ENCODE peak calls at places on chromosomes 3 and 15, in eight cellular contexts. I, V, O, T, R, U, H and N are unnamed samples.

GRCh38 chr15:68210409-68210756 is 5.3 kb upstream of the CALML4 start:
- DNase-seq in I (no peak), V (no peak), O (no peak), T (no peak), R (no peak), U (no peak), H (peak), N (no peak)

GRCh38 chr3:172186607-172187006 is 147.2 kb downstream of the FNDC3B start:
- DNase-seq in I (no peak), V (no peak), O (no peak), T (no peak), R (no peak), U (no peak), H (no peak), N (no peak)

GRCh38 chr3:157088506-157089454 is 71.2 kb downstream of the CCNL1 start:
- DNase-seq in I (peak), V (peak), O (peak), T (peak), R (peak), U (peak), H (peak), N (peak)

GRCh38 chr3:25889132-25889917 is 99.4 kb downstream of the OXSM start:
- DNase-seq in I (no peak), V (no peak), O (no peak), T (no peak), R (no peak), U (no peak), H (no peak), N (no peak)

GRCh38 chr15:67085818-67086649 is 20.6 kb downstream of the SMAD3 start:
- DNase-seq in I (no peak), V (peak), O (no peak), T (no peak), R (no peak), U (peak), H (no peak), N (peak)

GRCh38 chr15:31461911-31462480 is 135.4 kb downstream of the KLF13 start:
- DNase-seq in I (no peak), V (no peak), O (peak), T (no peak), R (peak), U (no peak), H (peak), N (peak)

GRCh38 chr3:129549006-129549800 is 6.2 kb downstream of the H1-8 start:
- DNase-seq in I (no peak), V (no peak), O (no peak), T (no peak), R (no peak), U (peak), H (no peak), N (no peak)

GRCh38 chr15:68439506-68439905 is 7.5 kb upstream of the ITGA11 start:
- DNase-seq in I (peak), V (no peak), O (peak), T (peak), R (no peak), U (no peak), H (peak), N (no peak)

GRCh38 chr15:69908060-69908459 is 189.7 kb downstream of the TLE3 start:
- DNase-seq in I (no peak), V (no peak), O (no peak), T (no peak), R (no peak), U (no peak), H (no peak), N (no peak)

GRCh38 chr3:192033246-192033645 is 572.3 kb downstream of the PYDC2 start:
- DNase-seq in I (no peak), V (no peak), O (no peak), T (no peak), R (no peak), U (no peak), H (no peak), N (no peak)

GRCh38 chr3:143627336-143627735 is 220.9 kb downstream of the SLC9A9 start:
- DNase-seq in I (no peak), V (no peak), O (no peak), T (no peak), R (no peak), U (peak), H (no peak), N (no peak)

GRCh38 chr3:100634493-100635272 is 25.3 kb downstream of the ADGRG7 start:
- DNase-seq in I (peak), V (peak), O (no peak), T (no peak), R (peak), U (peak), H (no peak), N (peak)

GRCh38 chr3:174873832-174874231 is 14.7 kb downstream of the NAALADL2 start:
- DNase-seq in I (no peak), V (no peak), O (no peak), T (no peak), R (no peak), U (no peak), H (no peak), N (no peak)

GRCh38 chr3:86995537-86995936 is 4.6 kb upstream of the VGLL3 start:
- DNase-seq in I (no peak), V (peak), O (no peak), T (no peak), R (no peak), U (peak), H (no peak), N (no peak)

GRCh38 chr3:63872135-63872924 is 8.7 kb downstream of the ATXN7 start:
- DNase-seq in I (no peak), V (peak), O (no peak), T (no peak), R (no peak), U (peak), H (no peak), N (no peak)

GRCh38 chr3:154969366-154969765 is 110.8 kb upstream of the MME start:
- DNase-seq in I (no peak), V (peak), O (no peak), T (no peak), R (no peak), U (peak), H (no peak), N (no peak)

GRCh38 chr15:68228143-68228970 is 1.2 kb downstream of the CLN6 start:
- DNase-seq in I (no peak), V (peak), O (no peak), T (no peak), R (peak), U (peak), H (no peak), N (peak)

GRCh38 chr3:170637321-170637720 is 51.4 kb upstream of the SLC7A14 start:
- DNase-seq in I (no peak), V (no peak), O (no peak), T (no peak), R (no peak), U (no peak), H (no peak), N (no peak)

GRCh38 chr3:60609446-60609845 is 641.8 kb downstream of the FHIT start:
- DNase-seq in I (no peak), V (no peak), O (no peak), T (no peak), R (no peak), U (no peak), H (peak), N (no peak)

GRCh38 chr3:111923821-111924220 is 55.0 kb upstream of the ABHD10 start:
- DNase-seq in I (no peak), V (no peak), O (no peak), T (no peak), R (no peak), U (no peak), H (no peak), N (no peak)

GRCh38 chr3:183728204-183728603 is 30.6 kb downstream of the YEATS2 start:
- DNase-seq in I (no peak), V (no peak), O (no peak), T (no peak), R (no peak), U (no peak), H (no peak), N (no peak)

GRCh38 chr15:44045217-44045616 is 149.9 kb downstream of the FRMD5 start:
- DNase-seq in I (no peak), V (no peak), O (no peak), T (no peak), R (no peak), U (no peak), H (no peak), N (no peak)

GRCh38 chr3:184761120-184761841 is 49.4 kb upstream of the MAGEF1 start:
- DNase-seq in I (no peak), V (peak), O (peak), T (no peak), R (no peak), U (peak), H (peak), N (no peak)

GRCh38 chr15:70636540-70637165 is 126.7 kb downstream of the UACA start:
- DNase-seq in I (no peak), V (no peak), O (no peak), T (no peak), R (no peak), U (peak), H (peak), N (no peak)

GRCh38 chr15:28899061-28899738 is 13.4 kb downstream of the APBA2 start:
- DNase-seq in I (no peak), V (no peak), O (no peak), T (no peak), R (no peak), U (no peak), H (no peak), N (no peak)

GRCh38 chr15:65082303-65082958 is 5.9 kb downstream of the KBTBD13 start:
- DNase-seq in I (no peak), V (peak), O (no peak), T (no peak), R (no peak), U (no peak), H (peak), N (no peak)

GRCh38 chr15:52683585-52683984 is 4.4 kb upstream of the ATOSA start:
- DNase-seq in I (no peak), V (peak), O (no peak), T (no peak), R (no peak), U (no peak), H (no peak), N (peak)

GRCh38 chr15:78280289-78281072 is 16.1 kb downstream of the DNAJA4 start:
- DNase-seq in I (no peak), V (no peak), O (no peak), T (no peak), R (no peak), U (no peak), H (no peak), N (no peak)

GRCh38 chr3:186700267-186700666 is 16.9 kb upstream of the KNG1 start:
- DNase-seq in I (no peak), V (no peak), O (no peak), T (no peak), R (no peak), U (peak), H (no peak), N (no peak)

GRCh38 chr3:64321747-64322146 is 96.5 kb upstream of the PRICKLE2 start:
- DNase-seq in I (no peak), V (peak), O (no peak), T (no peak), R (no peak), U (peak), H (peak), N (no peak)

GRCh38 chr15:67456677-67457529 is 64.0 kb upstream of the C15orf61 start:
- DNase-seq in I (peak), V (peak), O (peak), T (peak), R (peak), U (peak), H (peak), N (peak)

GRCh38 chr15:57563416-57563815 is 28.3 kb upstream of the MYZAP start:
- DNase-seq in I (no peak), V (no peak), O (no peak), T (no peak), R (no peak), U (no peak), H (no peak), N (no peak)

GRCh38 chr3:172145287-172145686 is 105.9 kb downstream of the FNDC3B start:
- DNase-seq in I (no peak), V (no peak), O (no peak), T (no peak), R (no peak), U (no peak), H (no peak), N (peak)

GRCh38 chr3:3200632-3201212 is 21.2 kb upstream of the CRBN start:
- DNase-seq in I (peak), V (peak), O (peak), T (peak), R (peak), U (peak), H (peak), N (peak)

GRCh38 chr3:100073555-100074307 is 40.6 kb downstream of the FILIP1L start:
- DNase-seq in I (no peak), V (peak), O (peak), T (no peak), R (peak), U (peak), H (peak), N (no peak)

GRCh38 chr3:165640970-165641369 is 196.3 kb downstream of the BCHE start:
- DNase-seq in I (no peak), V (no peak), O (no peak), T (no peak), R (no peak), U (no peak), H (no peak), N (no peak)

GRCh38 chr3:135258916-135259315 is 463.9 kb downstream of the EPHB1 start:
- DNase-seq in I (no peak), V (no peak), O (no peak), T (peak), R (no peak), U (no peak), H (no peak), N (no peak)

GRCh38 chr3:82671466-82671865 is 910.0 kb upstream of the GBE1 start:
- DNase-seq in I (no peak), V (no peak), O (no peak), T (no peak), R (no peak), U (no peak), H (no peak), N (no peak)

GRCh38 chr3:133209871-133210550 is 171.8 kb downstream of the TMEM108 start:
- DNase-seq in I (no peak), V (peak), O (no peak), T (no peak), R (no peak), U (peak), H (no peak), N (no peak)

GRCh38 chr3:132563409-132564074 is 33.5 kb upstream of the ACKR4 start:
- DNase-seq in I (no peak), V (no peak), O (no peak), T (no peak), R (no peak), U (no peak), H (no peak), N (peak)

GRCh38 chr3:80676869-80677268 is 909.1 kb upstream of the ROBO1 start:
- DNase-seq in I (no peak), V (no peak), O (no peak), T (no peak), R (no peak), U (peak), H (no peak), N (no peak)
- TF ChIP-seq CTCF in I (no peak), V (no peak), O (no peak), T (no peak), R (no peak), U (no peak), H (no peak), N (no peak)

GRCh38 chr3:168061332-168061996 is 34.3 kb downstream of the GOLIM4 start:
- DNase-seq in I (no peak), V (no peak), O (no peak), T (no peak), R (no peak), U (no peak), H (no peak), N (peak)
- TF ChIP-seq CTCF in I (no peak), V (peak), O (no peak), T (no peak), R (no peak), U (no peak), H (no peak), N (peak)

GRCh38 chr3:52232279-52233107 is 6.5 kb downstream of the TWF2 start:
- DNase-seq in I (no peak), V (no peak), O (no peak), T (no peak), R (no peak), U (no peak), H (peak), N (no peak)
- TF ChIP-seq CTCF in I (peak), V (no peak), O (no peak), T (no peak), R (no peak), U (no peak), H (peak), N (peak)

GRCh38 chr3:33103480-33103879 is 6.5 kb upstream of the GLB1 start:
- DNase-seq in I (no peak), V (no peak), O (no peak), T (no peak), R (no peak), U (no peak), H (no peak), N (no peak)

GRCh38 chr3:33100229-33100628 is 3.3 kb upstream of the GLB1 start:
- DNase-seq in I (no peak), V (no peak), O (no peak), T (no peak), R (no peak), U (no peak), H (no peak), N (no peak)

GRCh38 chr3:33103034-33103433 is 6.1 kb upstream of the GLB1 start:
- DNase-seq in I (no peak), V (no peak), O (no peak), T (no peak), R (no peak), U (no peak), H (no peak), N (no peak)

GRCh38 chr3:33104803-33105202 is 7.9 kb upstream of the GLB1 start:
- DNase-seq in I (no peak), V (no peak), O (no peak), T (no peak), R (no peak), U (no peak), H (no peak), N (no peak)

GRCh38 chr3:33105341-33105943 is 8.4 kb upstream of the CRTAP start:
- DNase-seq in I (no peak), V (no peak), O (no peak), T (no peak), R (no peak), U (no peak), H (no peak), N (no peak)
- TF ChIP-seq CTCF in I (no peak), V (no peak), O (no peak), T (no peak), R (no peak), U (no peak), H (no peak), N (no peak)

GRCh38 chr3:56468184-56469106 is at the start of gene ERC2:
- DNase-seq in I (no peak), V (peak), O (no peak), T (peak), R (no peak), U (peak), H (peak), N (no peak)
- TF ChIP-seq CTCF in I (no peak), V (no peak), O (no peak), T (no peak), R (no peak), U (no peak), H (peak), N (no peak)

GRCh38 chr3:139721370-139721769 is 43.6 kb upstream of the NMNAT3 start:
- DNase-seq in I (no peak), V (no peak), O (no peak), T (no peak), R (no peak), U (no peak), H (no peak), N (no peak)

GRCh38 chr3:139715736-139716135 is 38.0 kb upstream of the NMNAT3 start:
- DNase-seq in I (no peak), V (no peak), O (no peak), T (no peak), R (no peak), U (no peak), H (no peak), N (no peak)

GRCh38 chr3:139716908-139717485 is 39.2 kb upstream of the NMNAT3 start:
- DNase-seq in I (no peak), V (no peak), O (no peak), T (no peak), R (no peak), U (no peak), H (no peak), N (no peak)

GRCh38 chr3:139718415-139718814 is 40.6 kb upstream of the NMNAT3 start:
- DNase-seq in I (no peak), V (peak), O (no peak), T (no peak), R (no peak), U (peak), H (peak), N (no peak)
- TF ChIP-seq CTCF in I (no peak), V (peak), O (no peak), T (no peak), R (no peak), U (peak), H (peak), N (peak)

GRCh38 chr15:38817427-38818155 is 253.0 kb upstream of the RASGRP1 start:
- DNase-seq in I (peak), V (peak), O (peak), T (peak), R (peak), U (peak), H (peak), N (peak)

GRCh38 chr15:38819343-38819858 is 254.8 kb upstream of the RASGRP1 start:
- DNase-seq in I (no peak), V (no peak), O (no peak), T (no peak), R (no peak), U (no peak), H (no peak), N (no peak)

GRCh38 chr15:38818156-38818745 is 253.6 kb upstream of the RASGRP1 start:
- DNase-seq in I (no peak), V (no peak), O (no peak), T (no peak), R (no peak), U (no peak), H (peak), N (no peak)

GRCh38 chr15:38810686-38811085 is 246.1 kb upstream of the RASGRP1 start:
- DNase-seq in I (no peak), V (no peak), O (no peak), T (no peak), R (no peak), U (no peak), H (no peak), N (no peak)

DNA sequence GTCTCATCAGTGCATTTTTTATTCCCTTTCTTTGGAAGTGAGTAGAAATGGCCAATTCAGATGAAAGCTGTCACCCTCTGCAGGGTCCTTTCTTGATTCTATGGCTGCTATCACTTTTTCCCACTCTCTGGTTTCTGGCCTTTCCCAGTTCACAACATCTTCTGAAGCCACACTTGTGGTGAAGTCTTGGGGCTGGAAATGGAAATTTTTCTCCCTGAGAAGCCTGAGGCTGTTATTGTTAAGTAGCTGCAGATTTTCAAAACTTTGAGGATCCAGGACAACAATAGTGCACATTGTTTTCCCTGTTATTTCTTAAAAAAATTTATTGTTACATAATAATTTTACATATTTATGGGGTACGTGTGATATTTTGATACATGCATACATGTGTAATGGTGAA is 250.3 kb upstream of the RASGRP1 start:
- DNase-seq in I (no peak), V (peak), O (no peak), T (no peak), R (no peak), U (no peak), H (no peak), N (no peak)
- TF ChIP-seq CTCF in I (no peak), V (no peak), O (no peak), T (no peak), R (no peak), U (no peak), H (no peak), N (no peak)